ENCODE peak calls at places on chromosomes 2 and 18, in ten cellular contexts. One of them, this sample, is unnamed.

GRCh38 chr2:240500561-240501423 is 57.0 kb downstream of the ANKMY1 start:
- DNase-seq in posterior vena cava: peak
- DNase-seq in brain microvascular endothelial cell: no peak
- DNase-seq in amniotic stem cell: no peak
- DNase-seq in stimulated activated CD4-positive, alpha-beta T cell treated with anti-CD3 and anti-CD28 coated beads, Interleukin-4, amount 100 ng/mL, for 24 hours: peak
- DNase-seq in C1 segment of cervical spinal cord: no peak
- DNase-seq in naive thymus-derived CD8-positive, alpha-beta T cell: no peak
- DNase-seq in WERI-Rb-1: no peak
- DNase-seq in CD4-positive, alpha-beta T cell: no peak
- DNase-seq in RKO: no peak
- DNase-seq in this sample: peak

GRCh38 chr2:5494212-5494611 is 198.0 kb upstream of the SOX11 start:
- DNase-seq in posterior vena cava: no peak
- DNase-seq in brain microvascular endothelial cell: no peak
- DNase-seq in amniotic stem cell: no peak
- DNase-seq in stimulated activated CD4-positive, alpha-beta T cell treated with anti-CD3 and anti-CD28 coated beads, Interleukin-4, amount 100 ng/mL, for 24 hours: no peak
- DNase-seq in C1 segment of cervical spinal cord: no peak
- DNase-seq in naive thymus-derived CD8-positive, alpha-beta T cell: no peak
- DNase-seq in WERI-Rb-1: no peak
- DNase-seq in CD4-positive, alpha-beta T cell: no peak
- DNase-seq in RKO: no peak
- DNase-seq in this sample: no peak

GRCh38 chr2:142112648-142113278 is 18.1 kb downstream of the LRP1B start:
- DNase-seq in posterior vena cava: no peak
- DNase-seq in brain microvascular endothelial cell: peak
- DNase-seq in amniotic stem cell: peak
- DNase-seq in stimulated activated CD4-positive, alpha-beta T cell treated with anti-CD3 and anti-CD28 coated beads, Interleukin-4, amount 100 ng/mL, for 24 hours: no peak
- DNase-seq in C1 segment of cervical spinal cord: peak
- DNase-seq in naive thymus-derived CD8-positive, alpha-beta T cell: no peak
- DNase-seq in WERI-Rb-1: no peak
- DNase-seq in CD4-positive, alpha-beta T cell: no peak
- DNase-seq in RKO: peak
- DNase-seq in this sample: no peak

GRCh38 chr2:147033046-147033445 is 811.8 kb upstream of the ACVR2A start:
- DNase-seq in posterior vena cava: no peak
- DNase-seq in brain microvascular endothelial cell: peak
- DNase-seq in amniotic stem cell: no peak
- DNase-seq in stimulated activated CD4-positive, alpha-beta T cell treated with anti-CD3 and anti-CD28 coated beads, Interleukin-4, amount 100 ng/mL, for 24 hours: no peak
- DNase-seq in C1 segment of cervical spinal cord: no peak
- DNase-seq in naive thymus-derived CD8-positive, alpha-beta T cell: no peak
- DNase-seq in WERI-Rb-1: no peak
- DNase-seq in CD4-positive, alpha-beta T cell: no peak
- DNase-seq in RKO: no peak
- DNase-seq in this sample: no peak

GRCh38 chr2:203870942-203871341 is 3.4 kb downstream of the CTLA4 start:
- DNase-seq in posterior vena cava: no peak
- DNase-seq in brain microvascular endothelial cell: no peak
- DNase-seq in amniotic stem cell: no peak
- DNase-seq in stimulated activated CD4-positive, alpha-beta T cell treated with anti-CD3 and anti-CD28 coated beads, Interleukin-4, amount 100 ng/mL, for 24 hours: no peak
- DNase-seq in C1 segment of cervical spinal cord: no peak
- DNase-seq in naive thymus-derived CD8-positive, alpha-beta T cell: no peak
- DNase-seq in WERI-Rb-1: no peak
- DNase-seq in CD4-positive, alpha-beta T cell: no peak
- DNase-seq in RKO: no peak
- DNase-seq in this sample: no peak

GRCh38 chr2:49801898-49802297 is 647.6 kb upstream of the FSHR start:
- DNase-seq in posterior vena cava: no peak
- DNase-seq in brain microvascular endothelial cell: no peak
- DNase-seq in amniotic stem cell: no peak
- DNase-seq in stimulated activated CD4-positive, alpha-beta T cell treated with anti-CD3 and anti-CD28 coated beads, Interleukin-4, amount 100 ng/mL, for 24 hours: no peak
- DNase-seq in C1 segment of cervical spinal cord: no peak
- DNase-seq in naive thymus-derived CD8-positive, alpha-beta T cell: no peak
- DNase-seq in WERI-Rb-1: no peak
- DNase-seq in CD4-positive, alpha-beta T cell: no peak
- DNase-seq in RKO: no peak
- DNase-seq in this sample: no peak

GRCh38 chr2:239753537-239753936 is 271.6 kb downstream of the NDUFA10 start:
- DNase-seq in posterior vena cava: no peak
- DNase-seq in brain microvascular endothelial cell: no peak
- DNase-seq in amniotic stem cell: no peak
- DNase-seq in stimulated activated CD4-positive, alpha-beta T cell treated with anti-CD3 and anti-CD28 coated beads, Interleukin-4, amount 100 ng/mL, for 24 hours: no peak
- DNase-seq in C1 segment of cervical spinal cord: no peak
- DNase-seq in naive thymus-derived CD8-positive, alpha-beta T cell: no peak
- DNase-seq in WERI-Rb-1: no peak
- DNase-seq in CD4-positive, alpha-beta T cell: no peak
- DNase-seq in RKO: no peak
- DNase-seq in this sample: no peak

GRCh38 chr2:215188078-215188477 is 49.7 kb upstream of the ABCA12 start:
- DNase-seq in posterior vena cava: no peak
- DNase-seq in brain microvascular endothelial cell: peak
- DNase-seq in amniotic stem cell: no peak
- DNase-seq in stimulated activated CD4-positive, alpha-beta T cell treated with anti-CD3 and anti-CD28 coated beads, Interleukin-4, amount 100 ng/mL, for 24 hours: no peak
- DNase-seq in C1 segment of cervical spinal cord: no peak
- DNase-seq in naive thymus-derived CD8-positive, alpha-beta T cell: no peak
- DNase-seq in WERI-Rb-1: no peak
- DNase-seq in CD4-positive, alpha-beta T cell: no peak
- DNase-seq in RKO: no peak
- DNase-seq in this sample: no peak

GRCh38 chr2:33022989-33023731 is 76.4 kb downstream of the LTBP1 start:
- DNase-seq in posterior vena cava: no peak
- DNase-seq in brain microvascular endothelial cell: peak
- DNase-seq in amniotic stem cell: peak
- DNase-seq in stimulated activated CD4-positive, alpha-beta T cell treated with anti-CD3 and anti-CD28 coated beads, Interleukin-4, amount 100 ng/mL, for 24 hours: no peak
- DNase-seq in C1 segment of cervical spinal cord: no peak
- DNase-seq in naive thymus-derived CD8-positive, alpha-beta T cell: no peak
- DNase-seq in WERI-Rb-1: no peak
- DNase-seq in CD4-positive, alpha-beta T cell: no peak
- DNase-seq in RKO: peak
- DNase-seq in this sample: no peak

GRCh38 chr2:134143568-134143967 is 110.3 kb upstream of the MGAT5 start:
- DNase-seq in posterior vena cava: no peak
- DNase-seq in brain microvascular endothelial cell: no peak
- DNase-seq in amniotic stem cell: no peak
- DNase-seq in stimulated activated CD4-positive, alpha-beta T cell treated with anti-CD3 and anti-CD28 coated beads, Interleukin-4, amount 100 ng/mL, for 24 hours: no peak
- DNase-seq in C1 segment of cervical spinal cord: no peak
- DNase-seq in naive thymus-derived CD8-positive, alpha-beta T cell: no peak
- DNase-seq in WERI-Rb-1: no peak
- DNase-seq in CD4-positive, alpha-beta T cell: no peak
- DNase-seq in RKO: no peak
- DNase-seq in this sample: no peak

GRCh38 chr2:36438454-36438977 is 82.9 kb downstream of the CRIM1 start:
- DNase-seq in posterior vena cava: no peak
- DNase-seq in brain microvascular endothelial cell: peak
- DNase-seq in amniotic stem cell: peak
- DNase-seq in stimulated activated CD4-positive, alpha-beta T cell treated with anti-CD3 and anti-CD28 coated beads, Interleukin-4, amount 100 ng/mL, for 24 hours: no peak
- DNase-seq in C1 segment of cervical spinal cord: no peak
- DNase-seq in naive thymus-derived CD8-positive, alpha-beta T cell: no peak
- DNase-seq in WERI-Rb-1: no peak
- DNase-seq in CD4-positive, alpha-beta T cell: no peak
- DNase-seq in RKO: peak
- DNase-seq in this sample: no peak

GRCh38 chr2:159225025-159226016 is 61.2 kb downstream of the WDSUB1 start:
- DNase-seq in posterior vena cava: no peak
- DNase-seq in brain microvascular endothelial cell: no peak
- DNase-seq in amniotic stem cell: no peak
- DNase-seq in stimulated activated CD4-positive, alpha-beta T cell treated with anti-CD3 and anti-CD28 coated beads, Interleukin-4, amount 100 ng/mL, for 24 hours: no peak
- DNase-seq in C1 segment of cervical spinal cord: no peak
- DNase-seq in naive thymus-derived CD8-positive, alpha-beta T cell: no peak
- DNase-seq in WERI-Rb-1: no peak
- DNase-seq in CD4-positive, alpha-beta T cell: no peak
- DNase-seq in RKO: no peak
- DNase-seq in this sample: no peak

GRCh38 chr2:119455066-119455718 is 23.5 kb downstream of the TMEM37 start:
- DNase-seq in posterior vena cava: no peak
- DNase-seq in brain microvascular endothelial cell: no peak
- DNase-seq in amniotic stem cell: no peak
- DNase-seq in stimulated activated CD4-positive, alpha-beta T cell treated with anti-CD3 and anti-CD28 coated beads, Interleukin-4, amount 100 ng/mL, for 24 hours: no peak
- DNase-seq in C1 segment of cervical spinal cord: no peak
- DNase-seq in naive thymus-derived CD8-positive, alpha-beta T cell: no peak
- DNase-seq in WERI-Rb-1: no peak
- DNase-seq in CD4-positive, alpha-beta T cell: no peak
- DNase-seq in RKO: no peak
- DNase-seq in this sample: no peak

GRCh38 chr2:20218331-20219320 is 6.3 kb downstream of the SDC1 start:
- DNase-seq in posterior vena cava: peak
- DNase-seq in brain microvascular endothelial cell: no peak
- DNase-seq in amniotic stem cell: no peak
- DNase-seq in stimulated activated CD4-positive, alpha-beta T cell treated with anti-CD3 and anti-CD28 coated beads, Interleukin-4, amount 100 ng/mL, for 24 hours: no peak
- DNase-seq in C1 segment of cervical spinal cord: no peak
- DNase-seq in naive thymus-derived CD8-positive, alpha-beta T cell: no peak
- DNase-seq in WERI-Rb-1: no peak
- DNase-seq in CD4-positive, alpha-beta T cell: no peak
- DNase-seq in RKO: no peak
- DNase-seq in this sample: no peak

GRCh38 chr2:108169982-108170625 is 69.7 kb upstream of the SULT1C3 start:
- DNase-seq in posterior vena cava: no peak
- DNase-seq in brain microvascular endothelial cell: no peak
- DNase-seq in amniotic stem cell: no peak
- DNase-seq in stimulated activated CD4-positive, alpha-beta T cell treated with anti-CD3 and anti-CD28 coated beads, Interleukin-4, amount 100 ng/mL, for 24 hours: no peak
- DNase-seq in C1 segment of cervical spinal cord: no peak
- DNase-seq in naive thymus-derived CD8-positive, alpha-beta T cell: no peak
- DNase-seq in WERI-Rb-1: no peak
- DNase-seq in CD4-positive, alpha-beta T cell: no peak
- DNase-seq in RKO: peak
- DNase-seq in this sample: no peak

GRCh38 chr2:165725421-165725820 is 68.6 kb downstream of the GALNT3 start:
- DNase-seq in posterior vena cava: no peak
- DNase-seq in brain microvascular endothelial cell: peak
- DNase-seq in amniotic stem cell: peak
- DNase-seq in stimulated activated CD4-positive, alpha-beta T cell treated with anti-CD3 and anti-CD28 coated beads, Interleukin-4, amount 100 ng/mL, for 24 hours: no peak
- DNase-seq in C1 segment of cervical spinal cord: no peak
- DNase-seq in naive thymus-derived CD8-positive, alpha-beta T cell: no peak
- DNase-seq in WERI-Rb-1: no peak
- DNase-seq in CD4-positive, alpha-beta T cell: no peak
- DNase-seq in RKO: peak
- DNase-seq in this sample: no peak

GRCh38 chr2:136809987-136810386 is 44.6 kb downstream of the THSD7B start:
- DNase-seq in posterior vena cava: no peak
- DNase-seq in brain microvascular endothelial cell: no peak
- DNase-seq in amniotic stem cell: no peak
- DNase-seq in stimulated activated CD4-positive, alpha-beta T cell treated with anti-CD3 and anti-CD28 coated beads, Interleukin-4, amount 100 ng/mL, for 24 hours: no peak
- DNase-seq in C1 segment of cervical spinal cord: no peak
- DNase-seq in naive thymus-derived CD8-positive, alpha-beta T cell: no peak
- DNase-seq in WERI-Rb-1: no peak
- DNase-seq in CD4-positive, alpha-beta T cell: no peak
- DNase-seq in RKO: no peak
- DNase-seq in this sample: no peak

GRCh38 chr2:201618744-201619654 is 24.3 kb downstream of the TMEM237 start:
- DNase-seq in posterior vena cava: peak
- DNase-seq in brain microvascular endothelial cell: peak
- DNase-seq in amniotic stem cell: no peak
- DNase-seq in stimulated activated CD4-positive, alpha-beta T cell treated with anti-CD3 and anti-CD28 coated beads, Interleukin-4, amount 100 ng/mL, for 24 hours: no peak
- DNase-seq in C1 segment of cervical spinal cord: peak
- DNase-seq in naive thymus-derived CD8-positive, alpha-beta T cell: no peak
- DNase-seq in WERI-Rb-1: no peak
- DNase-seq in CD4-positive, alpha-beta T cell: no peak
- DNase-seq in RKO: no peak
- DNase-seq in this sample: no peak

GRCh38 chr2:28661589-28662001 is 90.0 kb upstream of the PPP1CB start:
- DNase-seq in posterior vena cava: no peak
- DNase-seq in brain microvascular endothelial cell: peak
- DNase-seq in amniotic stem cell: no peak
- DNase-seq in stimulated activated CD4-positive, alpha-beta T cell treated with anti-CD3 and anti-CD28 coated beads, Interleukin-4, amount 100 ng/mL, for 24 hours: no peak
- DNase-seq in C1 segment of cervical spinal cord: no peak
- DNase-seq in naive thymus-derived CD8-positive, alpha-beta T cell: no peak
- DNase-seq in WERI-Rb-1: no peak
- DNase-seq in CD4-positive, alpha-beta T cell: no peak
- DNase-seq in RKO: no peak
- DNase-seq in this sample: no peak

GRCh38 chr18:61595615-61596014 is 262.4 kb downstream of the CDH20 start:
- DNase-seq in posterior vena cava: no peak
- DNase-seq in brain microvascular endothelial cell: no peak
- DNase-seq in amniotic stem cell: no peak
- DNase-seq in stimulated activated CD4-positive, alpha-beta T cell treated with anti-CD3 and anti-CD28 coated beads, Interleukin-4, amount 100 ng/mL, for 24 hours: no peak
- DNase-seq in C1 segment of cervical spinal cord: no peak
- DNase-seq in naive thymus-derived CD8-positive, alpha-beta T cell: no peak
- DNase-seq in WERI-Rb-1: no peak
- DNase-seq in CD4-positive, alpha-beta T cell: no peak
- DNase-seq in RKO: no peak
- DNase-seq in this sample: no peak

GRCh38 chr2:203891474-203891873 is 23.9 kb downstream of the CTLA4 start:
- DNase-seq in posterior vena cava: no peak
- DNase-seq in brain microvascular endothelial cell: no peak
- DNase-seq in amniotic stem cell: no peak
- DNase-seq in stimulated activated CD4-positive, alpha-beta T cell treated with anti-CD3 and anti-CD28 coated beads, Interleukin-4, amount 100 ng/mL, for 24 hours: peak
- DNase-seq in C1 segment of cervical spinal cord: peak
- DNase-seq in naive thymus-derived CD8-positive, alpha-beta T cell: no peak
- DNase-seq in WERI-Rb-1: no peak
- DNase-seq in CD4-positive, alpha-beta T cell: no peak
- DNase-seq in RKO: no peak
- DNase-seq in this sample: peak

GRCh38 chr2:174779361-174779928 is 15.2 kb upstream of the CHRNA1 start:
- DNase-seq in posterior vena cava: no peak
- DNase-seq in brain microvascular endothelial cell: no peak
- DNase-seq in amniotic stem cell: no peak
- DNase-seq in stimulated activated CD4-positive, alpha-beta T cell treated with anti-CD3 and anti-CD28 coated beads, Interleukin-4, amount 100 ng/mL, for 24 hours: no peak
- DNase-seq in C1 segment of cervical spinal cord: no peak
- DNase-seq in naive thymus-derived CD8-positive, alpha-beta T cell: no peak
- DNase-seq in WERI-Rb-1: no peak
- DNase-seq in CD4-positive, alpha-beta T cell: no peak
- DNase-seq in RKO: no peak
- DNase-seq in this sample: no peak

GRCh38 chr2:240640939-240641338 is 15.7 kb downstream of the GPR35 start:
- DNase-seq in posterior vena cava: peak
- DNase-seq in brain microvascular endothelial cell: no peak
- DNase-seq in amniotic stem cell: no peak
- DNase-seq in stimulated activated CD4-positive, alpha-beta T cell treated with anti-CD3 and anti-CD28 coated beads, Interleukin-4, amount 100 ng/mL, for 24 hours: no peak
- DNase-seq in C1 segment of cervical spinal cord: no peak
- DNase-seq in naive thymus-derived CD8-positive, alpha-beta T cell: no peak
- DNase-seq in WERI-Rb-1: peak
- DNase-seq in CD4-positive, alpha-beta T cell: peak
- DNase-seq in RKO: peak
- DNase-seq in this sample: no peak

GRCh38 chr18:58867281-58867961 is 2.7 kb downstream of the ZNF532 start:
- DNase-seq in posterior vena cava: no peak
- DNase-seq in brain microvascular endothelial cell: no peak
- DNase-seq in amniotic stem cell: no peak
- DNase-seq in stimulated activated CD4-positive, alpha-beta T cell treated with anti-CD3 and anti-CD28 coated beads, Interleukin-4, amount 100 ng/mL, for 24 hours: no peak
- DNase-seq in C1 segment of cervical spinal cord: peak
- DNase-seq in naive thymus-derived CD8-positive, alpha-beta T cell: no peak
- DNase-seq in WERI-Rb-1: no peak
- DNase-seq in CD4-positive, alpha-beta T cell: no peak
- DNase-seq in RKO: no peak
- DNase-seq in this sample: no peak

GRCh38 chr2:96099861-96100798 is 16.2 kb downstream of the ADRA2B start:
- DNase-seq in posterior vena cava: peak
- DNase-seq in brain microvascular endothelial cell: no peak
- DNase-seq in amniotic stem cell: no peak
- DNase-seq in stimulated activated CD4-positive, alpha-beta T cell treated with anti-CD3 and anti-CD28 coated beads, Interleukin-4, amount 100 ng/mL, for 24 hours: no peak
- DNase-seq in C1 segment of cervical spinal cord: no peak
- DNase-seq in naive thymus-derived CD8-positive, alpha-beta T cell: no peak
- DNase-seq in WERI-Rb-1: peak
- DNase-seq in CD4-positive, alpha-beta T cell: peak
- DNase-seq in RKO: no peak
- DNase-seq in this sample: peak

GRCh38 chr18:31056296-31056695 is 13.8 kb upstream of the DSC3 start:
- DNase-seq in posterior vena cava: no peak
- DNase-seq in brain microvascular endothelial cell: no peak
- DNase-seq in amniotic stem cell: no peak
- DNase-seq in stimulated activated CD4-positive, alpha-beta T cell treated with anti-CD3 and anti-CD28 coated beads, Interleukin-4, amount 100 ng/mL, for 24 hours: no peak
- DNase-seq in C1 segment of cervical spinal cord: no peak
- DNase-seq in naive thymus-derived CD8-positive, alpha-beta T cell: no peak
- DNase-seq in WERI-Rb-1: no peak
- DNase-seq in CD4-positive, alpha-beta T cell: no peak
- DNase-seq in RKO: no peak
- DNase-seq in this sample: no peak

GRCh38 chr18:67144342-67144741 is 372.2 kb downstream of the DSEL start:
- DNase-seq in posterior vena cava: no peak
- DNase-seq in brain microvascular endothelial cell: no peak
- DNase-seq in amniotic stem cell: no peak
- DNase-seq in stimulated activated CD4-positive, alpha-beta T cell treated with anti-CD3 and anti-CD28 coated beads, Interleukin-4, amount 100 ng/mL, for 24 hours: no peak
- DNase-seq in C1 segment of cervical spinal cord: no peak
- DNase-seq in naive thymus-derived CD8-positive, alpha-beta T cell: no peak
- DNase-seq in WERI-Rb-1: no peak
- DNase-seq in CD4-positive, alpha-beta T cell: no peak
- DNase-seq in RKO: no peak
- DNase-seq in this sample: no peak

GRCh38 chr2:1837458-1837857 is 93.1 kb upstream of the PXDN start:
- DNase-seq in posterior vena cava: peak
- DNase-seq in brain microvascular endothelial cell: no peak
- DNase-seq in amniotic stem cell: no peak
- DNase-seq in stimulated activated CD4-positive, alpha-beta T cell treated with anti-CD3 and anti-CD28 coated beads, Interleukin-4, amount 100 ng/mL, for 24 hours: no peak
- DNase-seq in C1 segment of cervical spinal cord: no peak
- DNase-seq in naive thymus-derived CD8-positive, alpha-beta T cell: no peak
- DNase-seq in WERI-Rb-1: no peak
- DNase-seq in CD4-positive, alpha-beta T cell: no peak
- DNase-seq in RKO: no peak
- DNase-seq in this sample: no peak